ENCODE peak calls at places on chromosomes 11 and 22, in five cellular contexts. T is H1, W is transverse colon, E is upper lobe of left lung, Q is stomach. K is an unnamed sample. For H3K4me1, the result is how much of the 10 kb centered on the place peaks cover.

GRCh38 chr11:68328374-68329091 is 16.1 kb downstream of the LRP5 start:
- DNase-seq in T (no peak), W (peak), E (peak), Q (peak), K (peak)

GRCh38 chr11:45665206-45665932 is at the start of gene CHST1:
- DNase-seq in T (peak), W (peak), E (peak), Q (peak), K (peak)

GRCh38 chr22:46738961-46739870 is 1.2 kb upstream of the CERK start:
- DNase-seq in T (peak), W (peak), E (peak), Q (peak), K (no peak)

GRCh38 chr22:43743131-43743530 is 69.0 kb downstream of the EFCAB6 start:
- DNase-seq in T (peak), W (no peak), E (no peak), Q (no peak), K (no peak)

GRCh38 chr22:23376256-23376655 is 195.9 kb downstream of the BCR start:
- DNase-seq in T (peak), W (peak), E (no peak), Q (no peak), K (no peak)

GRCh38 chr11:129428027-129428426 is 52.4 kb downstream of the BARX2 start:
- DNase-seq in T (no peak), W (no peak), E (no peak), Q (no peak), K (no peak)

GRCh38 chr11:12017865-12018453 is 9.5 kb upstream of the DKK3 start:
- DNase-seq in T (no peak), W (no peak), E (no peak), Q (no peak), K (no peak)

GRCh38 chr11:132123854-132124835 is 753.7 kb downstream of the NTM start:
- DNase-seq in T (no peak), W (no peak), E (peak), Q (no peak), K (no peak)

GRCh38 chr11:96337541-96338530 is 5.2 kb downstream of the MAML2 start:
- DNase-seq in T (no peak), W (no peak), E (no peak), Q (no peak), K (no peak)

GRCh38 chr11:97764193-97764592 is 1256.6 kb upstream of the CNTN5 start:
- DNase-seq in T (no peak), W (no peak), E (no peak), Q (no peak), K (no peak)

GRCh38 chr11:30131535-30131934 is 99.3 kb upstream of the FSHB start:
- DNase-seq in T (no peak), W (no peak), E (no peak), Q (no peak), K (no peak)

GRCh38 chr11:73217131-73217809 is 811 bp upstream of the P2RY2 start:
- DNase-seq in T (no peak), W (no peak), E (no peak), Q (no peak), K (peak)

GRCh38 chr22:19356708-19357269 is 65.3 kb upstream of the CLTCL1 start:
- DNase-seq in T (no peak), W (no peak), E (no peak), Q (no peak), K (no peak)

GRCh38 chr22:42868751-42869251 is 11.7 kb upstream of the ARFGAP3 start:
- DNase-seq in T (no peak), W (peak), E (peak), Q (peak), K (peak)

GRCh38 chr11:125166347-125166841 is 1.8 kb downstream of the PKNOX2 start:
- DNase-seq in T (peak), W (no peak), E (peak), Q (no peak), K (peak)

GRCh38 chr22:40684728-40685127 is 5.4 kb downstream of the MCHR1 start:
- DNase-seq in T (peak), W (no peak), E (no peak), Q (no peak), K (no peak)

GRCh38 chr22:32733900-32734299 is 67.6 kb upstream of the TIMP3 start:
- DNase-seq in T (no peak), W (no peak), E (no peak), Q (no peak), K (no peak)
- TF ChIP-seq POLR2AphosphoS5 in T (no peak), W (no peak), E (no peak), Q (no peak), K (no peak)

DNA sequence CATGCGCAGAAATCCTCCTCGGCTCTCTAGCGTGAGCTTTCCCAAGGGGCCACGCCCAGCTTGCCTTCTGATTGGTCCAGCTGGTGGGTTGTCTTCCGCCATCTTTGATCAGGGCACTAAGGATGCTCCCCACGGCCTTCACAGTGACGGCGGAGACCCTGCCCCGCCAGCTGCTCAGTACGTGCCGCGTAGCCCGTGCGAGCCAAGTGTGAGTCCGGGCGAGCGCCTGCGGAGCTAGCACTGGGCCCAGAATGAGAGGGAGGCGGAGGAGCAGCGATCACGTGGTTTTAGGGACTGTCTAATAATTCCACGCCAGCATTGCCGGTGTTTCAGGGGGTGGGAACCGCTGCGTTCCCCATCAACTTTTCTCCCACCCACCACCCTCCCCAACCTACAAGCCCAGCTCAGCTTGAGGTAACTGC is 1.6 kb upstream of the MTFP1 start:
- DNase-seq in T (peak), W (peak), E (peak), Q (peak), K (peak)
- TF ChIP-seq EP300 in T (peak), W (peak), E (no peak), Q (no peak), K (no peak)

GRCh38 chr11:86981777-86982540 is 26.8 kb upstream of the FZD4 start:
- DNase-seq in T (no peak), W (no peak), E (no peak), Q (no peak), K (no peak)
- H3K4me1 ChIP-seq in T (under half), W (under half), E (under half), Q (under half), K (under half)

GRCh38 chr11:110830344-110831141 is 118.3 kb upstream of the ARHGAP20 start:
- DNase-seq in T (peak), W (no peak), E (no peak), Q (no peak), K (no peak)
- TF ChIP-seq POLR2AphosphoS5 in T (no peak), W (no peak), E (no peak), Q (no peak), K (no peak)

GRCh38 chr22:36506637-36507517 is at the start of gene FOXRED2:
- DNase-seq in T (peak), W (peak), E (peak), Q (peak), K (peak)
- TF ChIP-seq EP300 in T (no peak), W (no peak), E (no peak), Q (no peak), K (no peak)

GRCh38 chr11:61056981-61057380 is 45.3 kb upstream of the CD5 start:
- DNase-seq in T (no peak), W (no peak), E (no peak), Q (no peak), K (no peak)

GRCh38 chr11:61056566-61056965 is 45.7 kb upstream of the CD5 start:
- DNase-seq in T (no peak), W (no peak), E (no peak), Q (no peak), K (peak)

GRCh38 chr11:61059260-61059752 is 43.0 kb upstream of the CD5 start:
- DNase-seq in T (no peak), W (no peak), E (no peak), Q (no peak), K (peak)

GRCh38 chr11:61058583-61059259 is 43.6 kb upstream of the CD5 start:
- DNase-seq in T (no peak), W (no peak), E (no peak), Q (no peak), K (peak)

GRCh38 chr11:61057615-61058014 is 44.7 kb upstream of the CD5 start:
- DNase-seq in T (no peak), W (no peak), E (no peak), Q (no peak), K (peak)
- H3K4me1 ChIP-seq in T (under half), W (under half), E (under half), Q (under half), K (under half)

DNA sequence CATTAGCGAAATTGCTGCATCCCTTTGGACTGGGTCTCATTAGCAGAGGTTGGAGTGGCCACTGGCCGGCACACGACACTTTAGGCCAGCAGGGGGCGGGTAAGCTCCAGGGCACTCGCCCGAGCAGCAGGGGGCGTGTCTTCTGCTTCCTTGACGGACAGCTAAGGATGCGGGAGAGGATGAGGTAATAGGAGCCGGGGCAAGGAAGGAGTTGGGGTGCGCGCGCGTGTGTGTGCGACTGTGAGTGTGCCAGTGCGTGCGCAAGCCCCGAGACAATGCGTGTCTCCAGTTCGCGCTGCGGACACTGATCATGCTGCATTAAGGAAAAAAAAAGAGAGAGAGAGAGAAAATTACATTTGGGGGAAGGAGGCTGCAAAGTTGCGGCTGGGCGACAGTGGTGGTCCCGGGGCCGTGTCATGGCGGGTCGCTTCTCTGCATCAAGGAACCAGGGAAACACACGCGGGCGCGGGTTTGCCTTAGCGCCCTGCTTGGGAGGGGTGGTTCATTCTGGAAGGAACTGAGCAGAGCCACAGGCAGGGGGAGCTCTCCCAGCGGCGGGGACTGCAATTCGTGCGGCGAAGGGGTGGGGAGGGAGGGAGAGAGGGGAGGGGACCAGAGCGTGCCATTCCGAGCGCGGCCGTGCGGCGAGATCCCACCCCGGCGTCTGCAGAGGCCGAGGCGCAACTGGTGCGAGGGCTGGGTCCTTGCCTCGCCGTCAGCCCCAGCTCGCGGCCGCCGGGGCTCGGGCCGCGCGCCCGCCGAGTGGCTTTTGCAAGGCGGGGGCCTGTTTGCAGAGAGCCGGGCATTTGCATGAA is at the start of gene DTX4:
- DNase-seq in T (peak), W (peak), E (peak), Q (peak), K (peak)
- TF ChIP-seq POLR2AphosphoS5 in T (peak), W (peak), E (peak), Q (peak), K (peak)

GRCh38 chr11:118017631-118018315 is 31.6 kb downstream of the IL10RA start:
- DNase-seq in T (no peak), W (no peak), E (no peak), Q (no peak), K (no peak)
- TF ChIP-seq EP300 in T (no peak), W (no peak), E (no peak), Q (no peak), K (no peak)

K was measured in sigmoid colon.